ENCODE peak calls at places on chromosomes 1 and 21, in five cellular contexts. I is stimulated activated CD4-positive, alpha-beta T cell treated with anti-CD3 and anti-CD28 coated beads, Interleukin-4, amount 100 ng/mL, for 4 hours; H is activated naive CD4-positive, alpha-beta T cell treated with anti-CD3 and anti-CD28 coated beads, Interleukin-2, amount 50 U/mL, for 16 hours; G is GM18507; X is fibroblast of mammary gland. V is an unnamed sample.

GRCh38 chr21:44395260-44395659 is 41.8 kb downstream of the TRPM2 start:
- DNase-seq in I (no peak), X (no peak), H (no peak), G (no peak), V (no peak)

GRCh38 chr1:151143057-151143435 is 3.4 kb downstream of the SEMA6C start:
- DNase-seq in H (no peak), X (no peak), I (no peak), G (no peak), V (no peak)

GRCh38 chr1:193543259-193543658 is 356.8 kb upstream of the B3GALT2 start:
- DNase-seq in X (peak; percentile 16), H (no peak), G (no peak), I (no peak), V (no peak)

GRCh38 chr1:70486676-70487470 is 75.8 kb downstream of the CTH start:
- DNase-seq in H (no peak), I (no peak), G (no peak), X (peak; percentile 94), V (peak; percentile 87)

GRCh38 chr1:28087614-28088167 is 719 bp downstream of the EYA3 start:
- DNase-seq in G (no peak), X (peak; percentile 21), I (no peak), H (no peak), V (peak; percentile 27)

GRCh38 chr1:40362699-40363098 is 10.8 kb upstream of the SMAP2 start:
- DNase-seq in I (no peak), X (peak; percentile 71), G (no peak), H (no peak), V (peak; percentile 29)

GRCh38 chr1:205783904-205784303 is 8.6 kb upstream of the RAB29 start:
- DNase-seq in X (peak; percentile 85), I (no peak), G (no peak), H (no peak), V (no peak)

GRCh38 chr21:36149788-36150187 is 6.8 kb upstream of the DOP1B start:
- DNase-seq in H (no peak), I (no peak), G (no peak), X (no peak), V (no peak)